ENCODE peak calls at places on chromosome 15, in four cellular contexts. U, Q, K and M are unnamed samples.

GRCh38 chr15:80727596-80727995 is 32.5 kb downstream of the ABHD17C start:
- DNase-seq in U (no peak), Q (no peak), K (no peak), M (no peak)

GRCh38 chr15:23038741-23039150 is 623 bp downstream of the TUBGCP5 start:
- DNase-seq in U (peak; percentile 24), Q (no peak), K (no peak), M (peak; percentile 10)

GRCh38 chr15:73965094-73965729 is 26.9 kb downstream of the STOML1 start:
- DNase-seq in U (no peak), Q (no peak), K (no peak), M (peak; percentile 28)

GRCh38 chr15:99212401-99212800 is 37.0 kb downstream of the TTC23 start:
- DNase-seq in U (no peak), Q (no peak), K (no peak), M (no peak)

GRCh38 chr15:25465835-25466234 is 27.0 kb upstream of the UBE3A start:
- DNase-seq in U (no peak), Q (no peak), K (no peak), M (no peak)

GRCh38 chr15:57537072-57537471 is 54.6 kb upstream of the MYZAP start:
- DNase-seq in U (peak; percentile 13), Q (no peak), K (no peak), M (no peak)

GRCh38 chr15:49644364-49644794 is 23.5 kb downstream of the DTWD1 start:
- DNase-seq in U (no peak), Q (no peak), K (no peak), M (no peak)

GRCh38 chr15:49495993-49496747 is 73.1 kb downstream of the FGF7 start:
- DNase-seq in U (no peak), Q (no peak), K (no peak), M (no peak)

GRCh38 chr15:85753791-85754452 is 40.8 kb downstream of the KLHL25 start:
- DNase-seq in U (no peak), Q (no peak), K (no peak), M (no peak)

GRCh38 chr15:34999906-35000305 is 11.8 kb upstream of the ZNF770 start:
- DNase-seq in U (no peak), Q (no peak), K (no peak), M (no peak)

GRCh38 chr15:78024141-78024567 is 53.4 kb downstream of the TBC1D2B start:
- DNase-seq in U (no peak), Q (no peak), K (no peak), M (no peak)

DNA sequence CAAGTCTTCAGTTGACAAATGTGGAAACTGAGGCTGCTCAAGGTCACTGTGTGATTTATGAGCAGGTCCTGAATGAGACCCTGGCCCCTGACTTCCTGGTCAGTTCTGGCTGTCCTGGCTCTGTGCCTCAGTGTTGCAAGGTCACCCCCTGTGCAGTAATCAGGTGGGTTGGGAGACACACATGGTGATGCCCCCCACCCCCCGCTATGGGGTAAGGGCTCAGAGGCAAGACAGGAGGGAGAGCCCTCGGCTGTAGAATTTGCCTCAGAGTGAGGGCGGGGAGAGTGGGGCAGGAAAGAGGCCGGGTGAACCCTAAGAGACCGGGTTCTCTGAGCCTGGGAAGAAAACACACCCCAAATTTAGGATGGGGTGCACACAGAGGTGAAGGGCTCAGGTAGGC is 98.5 kb downstream of the MEGF11 start:
- DNase-seq in U (no peak), Q (no peak), K (no peak), M (no peak)
- TF ChIP-seq SP1 in U (no peak), Q (no peak), K (no peak), M (no peak)

GRCh38 chr15:69976366-69976994 is 121.2 kb downstream of the TLE3 start:
- DNase-seq in U (peak; percentile 21), Q (no peak), K (peak; percentile 36), M (peak; percentile 38)
- TF ChIP-seq FOXK2 in U (no peak), Q (no peak), K (no peak), M (no peak)

DNA sequence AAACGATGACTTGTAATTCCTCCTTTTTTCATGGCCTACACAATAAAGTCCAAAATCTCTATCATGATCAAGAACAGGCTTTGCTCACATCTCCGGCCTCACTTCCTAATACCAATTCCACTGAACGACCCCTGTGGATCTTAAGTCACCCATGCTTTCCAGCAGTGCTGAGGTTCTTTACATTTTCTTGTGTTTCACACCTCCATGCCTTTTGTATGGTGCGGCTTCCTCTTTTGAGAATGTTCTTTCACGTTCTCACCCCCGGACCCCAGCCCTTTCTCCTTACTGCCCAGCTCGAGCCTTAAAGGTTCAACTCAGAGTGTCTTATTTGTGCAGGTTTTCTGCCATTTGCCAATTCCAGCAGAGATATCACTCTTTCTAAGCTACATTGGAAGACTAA is 70.1 kb downstream of the CSNK1G1 start:
- DNase-seq in U (no peak), Q (no peak), K (no peak), M (no peak)
- TF ChIP-seq SP1 in U (no peak), Q (no peak), K (no peak), M (no peak)

GRCh38 chr15:59048897-59049296 is 56.0 kb upstream of the CCNB2 start:
- DNase-seq in U (no peak), Q (no peak), K (no peak), M (no peak)

GRCh38 chr15:59053482-59053881 is 51.5 kb upstream of the CCNB2 start:
- DNase-seq in U (no peak), Q (no peak), K (no peak), M (no peak)

GRCh38 chr15:59051867-59052861 is 52.8 kb upstream of the CCNB2 start:
- DNase-seq in U (no peak), Q (no peak), K (no peak), M (no peak)

GRCh38 chr15:59052915-59053407 is 52.0 kb upstream of the CCNB2 start:
- DNase-seq in U (no peak), Q (no peak), K (no peak), M (no peak)
- TF ChIP-seq FOXK2 in U (no peak), Q (no peak), K (no peak), M (no peak)

GRCh38 chr15:38874464-38874863 is 309.9 kb upstream of the RASGRP1 start:
- DNase-seq in U (no peak), Q (no peak), K (no peak), M (no peak)
- TF ChIP-seq SP1 in U (no peak), Q (no peak), K (no peak), M (no peak)

GRCh38 chr15:65192016-65192415 is 6.9 kb upstream of the CLPX start:
- DNase-seq in U (peak; percentile 55), Q (no peak), K (no peak), M (no peak)
- TF ChIP-seq FOXK2 in U (no peak), Q (no peak), K (no peak), M (no peak)

GRCh38 chr15:92907880-92908279 is 7.8 kb downstream of the CHD2 start:
- DNase-seq in U (no peak), Q (no peak), K (no peak), M (no peak)

GRCh38 chr15:92908369-92909057 is 8.4 kb downstream of the CHD2 start:
- DNase-seq in U (no peak), Q (no peak), K (no peak), M (no peak)

GRCh38 chr15:92907229-92907628 is 7.1 kb downstream of the CHD2 start:
- DNase-seq in U (no peak), Q (no peak), K (no peak), M (no peak)

GRCh38 chr15:92910451-92910850 is 10.3 kb downstream of the CHD2 start:
- DNase-seq in U (no peak), Q (no peak), K (no peak), M (no peak)

GRCh38 chr15:92909131-92909781 is 9.1 kb downstream of the CHD2 start:
- DNase-seq in U (no peak), Q (no peak), K (no peak), M (no peak)
- TF ChIP-seq SP1 in U (no peak), Q (no peak), K (no peak), M (no peak)

GRCh38 chr15:29942144-29942543 is 119.9 kb upstream of the TJP1 start:
- DNase-seq in U (no peak), Q (no peak), K (no peak), M (no peak)

GRCh38 chr15:29939404-29939803 is 117.1 kb upstream of the TJP1 start:
- DNase-seq in U (no peak), Q (no peak), K (no peak), M (no peak)

GRCh38 chr15:29936353-29937049 is 114.2 kb upstream of the TJP1 start:
- DNase-seq in U (no peak), Q (no peak), K (no peak), M (no peak)

GRCh38 chr15:29937956-29938355 is 115.7 kb upstream of the TJP1 start:
- DNase-seq in U (no peak), Q (no peak), K (no peak), M (no peak)

DNA sequence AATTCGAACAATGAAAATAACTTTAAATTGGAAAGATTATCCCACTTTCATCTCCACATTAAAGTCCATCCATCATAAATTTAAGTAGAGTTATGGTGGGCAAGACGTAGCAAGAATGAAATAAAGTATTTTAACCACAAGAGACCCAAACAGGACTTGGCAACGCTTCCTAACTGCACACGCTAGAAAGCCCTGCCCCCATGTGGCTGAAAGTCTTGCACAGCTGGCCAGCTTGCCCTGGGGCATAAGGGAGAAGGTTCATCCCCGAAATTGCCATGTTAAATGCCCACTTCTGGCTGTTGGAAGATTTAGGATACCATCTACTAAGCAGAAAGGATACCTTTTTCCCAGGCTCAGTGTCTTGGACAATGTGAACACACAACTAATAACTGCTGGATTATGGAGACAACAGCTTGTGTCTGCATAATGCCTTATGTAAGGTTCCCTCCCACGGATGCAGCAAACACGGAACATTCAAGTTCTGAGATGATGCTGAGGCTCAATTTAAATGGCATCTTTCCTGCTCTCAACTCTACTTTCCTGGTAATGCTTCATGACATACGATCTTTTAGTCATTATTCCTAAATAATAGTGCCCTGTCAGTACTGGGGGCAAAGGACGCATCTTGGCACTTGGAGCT is 116.6 kb upstream of the TJP1 start:
- DNase-seq in U (peak; percentile 10), Q (no peak), K (no peak), M (no peak)
- TF ChIP-seq FOXK2 in U (no peak), Q (no peak), K (no peak), M (no peak)

DNA sequence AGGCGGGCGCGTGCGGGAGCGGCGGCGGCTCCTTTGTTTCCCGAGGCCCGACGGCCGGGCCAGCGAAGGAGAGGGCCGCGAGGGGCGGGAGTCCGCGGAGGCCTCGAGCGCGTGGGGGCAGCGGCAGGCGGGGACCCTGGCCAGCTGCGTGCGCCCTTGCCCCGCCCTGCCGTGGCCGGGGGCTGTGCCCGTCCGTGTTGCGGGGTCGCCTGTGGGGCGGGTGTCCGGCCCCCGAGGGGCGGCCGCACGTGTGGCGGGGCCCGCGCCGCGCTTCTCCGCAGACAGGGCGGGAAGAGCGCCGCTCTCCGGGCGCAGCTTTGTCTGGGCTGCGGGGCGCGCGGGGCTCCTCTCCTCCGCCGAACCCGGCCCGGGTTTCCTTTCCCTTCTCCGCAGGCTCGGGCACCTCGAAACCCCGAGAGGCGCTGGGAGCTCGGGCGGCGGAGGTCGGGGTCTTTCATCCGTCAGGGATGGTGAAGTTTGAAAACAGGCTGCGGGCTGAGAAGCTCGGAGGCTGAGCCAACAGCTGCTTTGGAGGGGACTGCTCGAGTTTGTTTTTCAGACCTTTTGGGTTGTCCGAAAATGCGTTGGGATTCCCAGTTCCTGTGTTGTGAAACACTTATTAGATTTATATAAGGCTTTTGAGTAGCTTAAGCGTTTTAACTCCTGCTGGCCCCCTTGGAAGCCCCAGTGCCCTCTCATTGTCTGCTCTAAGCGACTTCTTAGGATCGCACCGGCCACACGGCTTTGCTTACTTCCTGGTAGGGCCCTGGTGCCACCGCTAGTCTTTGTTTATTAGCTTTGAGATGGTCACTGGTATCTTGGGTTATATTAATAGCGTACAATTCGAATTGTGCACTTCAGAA is 817 bp downstream of the USP3 start:
- DNase-seq in U (peak; percentile 64), Q (no peak), K (peak; percentile 76), M (peak; percentile 8)
- TF ChIP-seq SP1 in U (no peak), Q (no peak), K (no peak), M (no peak)